ENCODE peak calls at places on chromosomes 5 and 9, in ten cellular contexts. Y, X, Z, T, F, P, L, B, M and Q are unnamed samples.

GRCh38 chr9:69391946-69392345 is 66.9 kb downstream of the ENTREP1 start:
- DNase-seq in Y (no peak), X (no peak), Z (no peak), T (no peak), F (no peak), P (no peak), L (peak), B (no peak), M (no peak), Q (no peak)

GRCh38 chr9:22817181-22817580 is 370.6 kb downstream of the DMRTA1 start:
- DNase-seq in Y (peak), X (no peak), Z (peak), T (no peak), F (no peak), P (no peak), L (no peak), B (no peak), M (no peak), Q (no peak)

GRCh38 chr5:137629646-137630045 is 106.2 kb downstream of the KLHL3 start:
- DNase-seq in Y (peak), X (peak), Z (peak), T (no peak), F (no peak), P (peak), L (peak), B (peak), M (no peak), Q (no peak)

GRCh38 chr9:7298123-7298522 is 501.5 kb downstream of the DMAC1 start:
- DNase-seq in Y (no peak), X (no peak), Z (no peak), T (no peak), F (no peak), P (no peak), L (peak), B (peak), M (no peak), Q (no peak)

GRCh38 chr5:172235827-172236749 is 42.1 kb downstream of the EFCAB9 start:
- DNase-seq in Y (peak), X (no peak), Z (peak), T (no peak), F (no peak), P (no peak), L (no peak), B (no peak), M (no peak), Q (no peak)

GRCh38 chr9:76023715-76024195 is 133.3 kb downstream of the PCSK5 start:
- DNase-seq in Y (no peak), X (no peak), Z (no peak), T (no peak), F (no peak), P (no peak), L (no peak), B (no peak), M (no peak), Q (no peak)

GRCh38 chr9:33800886-33801285 is 5.5 kb downstream of the PRSS3 start:
- DNase-seq in Y (no peak), X (no peak), Z (no peak), T (no peak), F (no peak), P (no peak), L (peak), B (no peak), M (no peak), Q (no peak)

GRCh38 chr5:115514220-115514619 is 30.4 kb downstream of the FEM1C start:
- DNase-seq in Y (no peak), X (no peak), Z (no peak), T (no peak), F (no peak), P (no peak), L (no peak), B (no peak), M (no peak), Q (no peak)

GRCh38 chr9:116380496-116380995 is 227.0 kb downstream of the PAPPA start:
- DNase-seq in Y (no peak), X (no peak), Z (peak), T (no peak), F (no peak), P (no peak), L (peak), B (no peak), M (no peak), Q (no peak)

GRCh38 chr5:178201927-178202235 is 2.5 kb upstream of the HNRNPAB start:
- DNase-seq in Y (no peak), X (no peak), Z (no peak), T (no peak), F (peak), P (no peak), L (no peak), B (no peak), M (no peak), Q (no peak)

GRCh38 chr5:78763659-78764189 is 115.2 kb upstream of the LHFPL2 start:
- DNase-seq in Y (no peak), X (no peak), Z (no peak), T (no peak), F (no peak), P (no peak), L (no peak), B (peak), M (no peak), Q (no peak)

GRCh38 chr5:181204561-181205401 is at the start of gene TRIM7:
- DNase-seq in Y (peak), X (no peak), Z (peak), T (no peak), F (no peak), P (peak), L (no peak), B (no peak), M (no peak), Q (no peak)

GRCh38 chr5:10655041-10655685 is 91.3 kb downstream of the ANKRD33B start:
- DNase-seq in Y (no peak), X (no peak), Z (no peak), T (no peak), F (no peak), P (no peak), L (no peak), B (no peak), M (no peak), Q (no peak)

GRCh38 chr5:91243286-91243685 is 139.8 kb downstream of the ARRDC3 start:
- DNase-seq in Y (no peak), X (no peak), Z (no peak), T (no peak), F (no peak), P (no peak), L (no peak), B (no peak), M (no peak), Q (no peak)

GRCh38 chr5:172533399-172534228 is 79.3 kb upstream of the SH3PXD2B start:
- DNase-seq in Y (peak), X (no peak), Z (peak), T (no peak), F (no peak), P (peak), L (peak), B (no peak), M (no peak), Q (no peak)